ENCODE peak calls at places on chromosomes 13 and 19, in six cellular contexts. N is GM12878, F is endodermal cell, A is ascending aorta, C is neural progenitor cell, P is kidney. T is an unnamed sample.

GRCh38 chr13:98581971-98582702 is 5.2 kb upstream of the STK24 start:
- DNase-seq in F (no peak), A (no peak), C (no peak), N (no peak), P (no peak), T (peak; percentile 36)

GRCh38 chr13:94710081-94710809 is 2.1 kb downstream of the SOX21 start:
- DNase-seq in A (no peak), N (no peak), F (no peak), C (peak; percentile 84), P (no peak), T (no peak)

GRCh38 chr19:49340069-49340864 is 5.1 kb downstream of the CD37 start:
- DNase-seq in P (peak; percentile 96), C (peak; percentile 52), A (peak; percentile 88), N (peak; percentile 93), F (peak; percentile 89), T (peak; percentile 93)

GRCh38 chr19:45863840-45864628 is at the start of gene FOXA3:
- DNase-seq in P (peak; percentile 84), A (peak; percentile 72), C (peak; percentile 88), F (peak; percentile 90), N (no peak), T (peak; percentile 50)

GRCh38 chr13:26867451-26868067 is 107.0 kb upstream of the GPR12 start:
- DNase-seq in P (no peak), C (peak; percentile 46), A (no peak), F (peak; percentile 70), N (no peak), T (peak; percentile 29)

GRCh38 chr13:28955264-28955966 is 135.3 kb downstream of the MTUS2 start:
- DNase-seq in F (no peak), A (no peak), C (no peak), N (no peak), P (no peak), T (no peak)

GRCh38 chr19:12703056-12703455 is 6.6 kb upstream of the FBXW9 start:
- DNase-seq in A (no peak), C (peak; percentile 91), N (no peak), P (no peak), F (peak; percentile 96), T (peak; percentile 89)

GRCh38 chr19:3983936-3984583 is 1.2 kb downstream of the EEF2 start:
- DNase-seq in F (peak; percentile 56), P (peak; percentile 85), N (no peak), A (no peak), C (no peak), T (peak; percentile 66)

GRCh38 chr19:42301646-42302204 is at the start of gene PRR19:
- DNase-seq in A (no peak), N (no peak), P (no peak), F (no peak), C (peak; percentile 58), T (peak; percentile 49)

GRCh38 chr19:44839272-44839671 is 6.8 kb upstream of the NECTIN2 start:
- DNase-seq in A (no peak), N (no peak), C (no peak), F (peak; percentile 62), P (no peak), T (no peak)

GRCh38 chr13:75426421-75426820 is 55.5 kb downstream of the TBC1D4 start:
- DNase-seq in F (no peak), A (no peak), P (no peak), C (no peak), N (no peak), T (no peak)

GRCh38 chr19:18674616-18675015 is 8.9 kb upstream of the CRTC1 start:
- DNase-seq in A (no peak), C (no peak), N (no peak), F (no peak), P (no peak), T (no peak)

GRCh38 chr13:31042501-31043165 is 110.2 kb downstream of the TEX26 start:
- DNase-seq in P (no peak), C (no peak), A (peak; percentile 28), F (no peak), N (no peak), T (no peak)

GRCh38 chr13:27979765-27980279 is 8.7 kb downstream of the URAD start:
- DNase-seq in N (no peak), C (no peak), A (no peak), F (no peak), P (no peak), T (no peak)

GRCh38 chr13:95262837-95263381 is 38.3 kb downstream of the ABCC4 start:
- DNase-seq in A (no peak), P (no peak), F (no peak), C (no peak), N (no peak), T (no peak)

GRCh38 chr13:59532405-59532804 is 631.3 kb downstream of the DIAPH3 start:
- DNase-seq in F (no peak), C (no peak), N (no peak), A (no peak), P (no peak), T (no peak)

GRCh38 chr13:59533561-59534337 is 630.0 kb downstream of the DIAPH3 start:
- DNase-seq in N (no peak), A (no peak), C (no peak), P (no peak), F (no peak), T (peak; percentile 45)

GRCh38 chr13:59534806-59535205 is 628.9 kb downstream of the DIAPH3 start:
- DNase-seq in F (no peak), C (no peak), P (no peak), A (no peak), N (no peak), T (no peak)

GRCh38 chr13:59527500-59527899 is 636.2 kb downstream of the DIAPH3 start:
- DNase-seq in F (no peak), P (no peak), N (no peak), A (no peak), C (no peak), T (no peak)

GRCh38 chr13:59531571-59532091 is 632.1 kb downstream of the DIAPH3 start:
- DNase-seq in A (peak; percentile 82), F (peak; percentile 87), P (peak; percentile 92), C (peak; percentile 30), N (no peak), T (peak; percentile 91)
- H3K4me1 ChIP-seq in A (peaks cover 5% of the 10 kb centered on the region), F (peaks cover 14% of the 10 kb centered on the region), P (peaks cover 5% of the 10 kb centered on the region), C (peaks cover 10% of the 10 kb centered on the region), N (no peaks in the 10 kb centered on the region), T (peaks cover 56% of the 10 kb centered on the region)

DNA sequence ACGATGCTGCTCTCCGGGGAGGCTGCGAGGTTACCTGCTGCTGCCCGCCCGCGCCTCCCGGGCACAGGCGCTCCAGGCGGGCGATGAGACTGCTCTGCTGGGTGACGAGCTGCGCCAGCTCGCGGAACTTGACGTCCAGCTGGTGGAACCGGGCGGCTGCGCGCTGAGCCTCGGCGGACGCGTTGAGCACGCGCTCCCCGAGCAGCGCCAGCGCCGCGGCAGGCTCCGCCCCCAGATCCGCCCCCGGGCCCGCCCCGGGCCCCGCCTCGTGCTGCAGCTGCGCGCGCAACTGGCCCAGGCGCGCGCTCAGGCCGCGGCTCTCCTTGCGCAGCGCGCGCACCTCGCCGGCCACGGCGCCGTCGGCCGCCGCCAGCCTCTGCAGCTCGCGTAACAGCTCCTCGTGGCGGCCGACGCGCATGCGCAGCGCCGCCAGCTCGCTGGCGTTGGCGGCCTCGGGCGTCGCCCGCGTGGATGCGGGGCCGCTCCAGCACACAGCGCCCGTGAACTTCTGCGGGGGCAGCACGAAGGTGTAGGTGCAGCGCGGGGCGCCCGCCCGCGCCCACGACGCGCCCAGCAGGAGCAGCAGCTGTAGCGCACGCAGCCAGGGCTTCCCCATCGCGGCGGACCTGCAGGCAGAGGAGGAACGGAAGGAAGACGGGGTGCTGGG is 6.4 kb downstream of the ANGPTL6 start:
- DNase-seq in N (no peak), P (peak; percentile 97), C (peak; percentile 96), A (peak; percentile 94), F (peak; percentile 95), T (peak; percentile 95)
- H3K27ac ChIP-seq in N (peak overlapping the region; percentile 70), P (peak overlapping the region; percentile 65), C (no peak overlapping the region), A (peak overlapping the region; percentile 69), F (no peak overlapping the region), T (peak overlapping the region; percentile 68)

DNA sequence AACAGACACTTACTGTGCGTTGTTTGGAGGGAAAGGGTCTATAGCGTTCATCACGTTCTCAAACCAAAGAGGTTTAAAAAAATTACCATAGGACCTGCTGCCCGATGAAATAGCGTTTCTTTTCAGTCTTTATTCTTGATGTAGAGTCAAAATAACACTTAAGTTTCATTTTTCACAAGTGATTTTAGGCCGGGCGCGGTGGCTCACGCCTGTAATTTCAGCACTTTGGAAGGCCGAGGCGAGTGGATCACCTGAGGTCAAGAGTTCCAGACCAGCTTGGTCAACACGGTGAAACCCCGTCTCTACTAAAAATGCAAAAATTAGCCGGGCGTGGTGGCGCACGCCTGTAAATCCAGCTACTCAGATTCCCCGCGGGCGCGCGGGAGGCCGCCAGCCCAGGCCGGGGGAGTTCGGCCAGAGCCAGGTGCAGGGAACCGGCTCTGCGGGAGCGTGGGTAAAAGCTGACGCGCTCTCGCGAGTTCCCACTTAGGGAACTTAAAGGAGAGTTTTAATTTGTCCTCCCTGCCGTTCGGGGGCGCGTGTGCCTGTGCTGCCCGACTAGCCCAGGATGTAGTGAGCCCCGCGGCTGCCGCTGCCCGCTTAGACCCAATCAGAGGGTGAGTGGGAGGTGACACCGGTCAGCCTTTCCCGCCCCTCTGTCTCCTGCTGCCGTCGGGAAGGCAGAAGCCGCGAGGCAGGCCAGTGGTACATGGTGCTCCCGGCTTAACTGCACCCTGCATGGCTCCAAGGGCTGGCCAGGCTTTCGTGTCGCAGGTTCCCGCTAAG is 35.8 kb upstream of the NEK3 start:
- DNase-seq in F (peak; percentile 81), N (no peak), A (peak; percentile 92), C (peak; percentile 20), P (peak; percentile 95), T (peak; percentile 33)
- H3K4me3 ChIP-seq in F (peak overlapping the region; percentile 94), N (peak overlapping the region; percentile 94), A (peak overlapping the region; percentile 86), C (peak overlapping the region; percentile 91), P (peak overlapping the region; percentile 81), T (peak overlapping the region; percentile 83)

GRCh38 chr13:40566811-40567210 is 99.6 kb downstream of the FOXO1 start:
- DNase-seq in A (no peak), P (no peak), N (no peak), F (no peak), C (no peak), T (no peak)
- H3K4me1 ChIP-seq in A (peaks cover 49% of the 10 kb centered on the region), P (peaks cover 32% of the 10 kb centered on the region), N (peaks cover 11% of the 10 kb centered on the region), F (peaks cover 18% of the 10 kb centered on the region), C (peaks cover 3% of the 10 kb centered on the region), T (no peaks in the 10 kb centered on the region)

DNA sequence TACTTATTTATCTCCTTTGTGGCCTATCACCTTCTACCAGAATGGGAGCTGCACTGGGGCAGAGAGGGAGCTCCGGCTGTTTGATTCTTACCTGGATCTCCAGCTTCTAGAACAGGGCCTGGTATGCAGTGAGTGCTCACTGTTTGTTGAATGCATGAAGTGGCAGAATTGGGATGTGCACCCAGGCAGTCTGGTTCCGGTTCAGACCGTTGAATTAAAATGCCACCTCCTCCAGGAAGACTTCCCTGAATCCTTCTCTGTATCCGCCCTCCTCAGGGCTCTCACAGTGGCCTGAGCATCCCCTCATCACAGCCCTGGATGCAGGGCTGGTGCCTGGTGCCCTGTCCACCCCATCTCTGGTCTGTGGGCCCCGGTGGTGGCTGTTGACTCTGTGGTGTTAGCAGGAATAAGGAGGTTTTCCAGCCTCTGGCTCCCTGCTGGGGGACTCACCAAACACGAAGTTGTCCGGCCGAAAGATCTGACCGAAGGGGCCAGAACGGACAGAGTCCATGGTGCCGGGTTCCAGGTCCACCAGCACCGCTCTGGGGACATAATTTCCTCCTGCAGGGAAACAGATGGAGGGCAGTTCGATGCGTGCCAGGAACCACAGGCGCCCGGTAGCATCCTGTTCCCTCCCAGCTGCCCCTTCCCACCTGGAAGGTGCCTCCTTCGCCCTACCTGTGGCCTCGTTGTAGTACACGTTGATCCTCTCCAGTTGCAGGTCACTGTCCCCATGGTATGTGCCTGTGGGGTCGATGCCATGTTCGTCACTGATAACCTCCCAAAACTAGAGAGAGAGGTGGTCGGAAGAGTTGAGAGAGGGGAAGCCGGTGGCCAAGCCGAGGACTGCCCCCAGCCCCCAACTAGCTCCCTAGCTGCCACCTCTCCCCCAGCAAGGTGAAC is 1.0 kb downstream of the TUBB4A start:
- DNase-seq in A (no peak), P (no peak), F (peak; percentile 55), N (no peak), C (no peak), T (no peak)
- H3K27ac ChIP-seq in A (no peak overlapping the region), P (no peak overlapping the region), F (no peak overlapping the region), N (no peak overlapping the region), C (no peak overlapping the region), T (no peak overlapping the region)

GRCh38 chr19:48248081-48248833 is 7.5 kb downstream of the CARD8 start:
- DNase-seq in C (no peak), N (no peak), P (no peak), A (no peak), F (no peak), T (no peak)
- H3K4me3 ChIP-seq in C (no peak overlapping the region), N (peak overlapping the region; percentile 60), P (no peak overlapping the region), A (peak overlapping the region; percentile 33), F (no peak overlapping the region), T (peak overlapping the region; percentile 42)

T was measured in A673.